ENCODE peak calls at places on chromosomes 2 and 18, in five cellular contexts. F is hepatocyte, D is fibroblast of lung, Z is HCT116, U is A549. E is an unnamed sample.

GRCh38 chr2:183269956-183270355 is 145.7 kb downstream of the NUP35 start:
- DNase-seq in D (no peak), F (no peak), U (no peak), Z (no peak), E (no peak)

GRCh38 chr2:23387221-23387550 is 2.2 kb downstream of the KLHL29 start:
- DNase-seq in F (no peak), Z (no peak), U (no peak), D (no peak), E (no peak)

GRCh38 chr2:60350791-60351190 is 202.7 kb downstream of the BCL11A start:
- DNase-seq in Z (no peak), D (no peak), U (no peak), F (no peak), E (no peak)

GRCh38 chr18:70292628-70293027 is 3.8 kb downstream of the SOCS6 start:
- DNase-seq in U (no peak), F (no peak), D (no peak), Z (no peak), E (no peak)

GRCh38 chr18:62287753-62288668 is 37.1 kb upstream of the TNFRSF11A start:
- DNase-seq in F (peak; percentile 6), Z (no peak), D (no peak), U (no peak), E (no peak)

GRCh38 chr2:25078171-25079049 is 36.5 kb downstream of the EFR3B start:
- DNase-seq in Z (peak; percentile 24), U (peak; percentile 92), D (peak; percentile 28), F (peak; percentile 68), E (peak; percentile 93)

GRCh38 chr18:44682181-44682870 is 1.6 kb downstream of the SETBP1 start:
- DNase-seq in D (no peak), Z (no peak), U (no peak), F (peak; percentile 34), E (no peak)

GRCh38 chr18:58581265-58581664 is 47.6 kb downstream of the ALPK2 start:
- DNase-seq in F (no peak), Z (peak; percentile 57), U (peak; percentile 73), D (peak; percentile 65), E (peak; percentile 85)

GRCh38 chr2:173752152-173752551 is 213.0 kb downstream of the SP3 start:
- DNase-seq in U (peak; percentile 34), D (peak; percentile 39), F (no peak), Z (peak; percentile 13), E (peak; percentile 51)

GRCh38 chr18:21163647-21164625 is 52.3 kb upstream of the ROCK1 start:
- DNase-seq in Z (no peak), D (peak; percentile 96), U (peak; percentile 4), F (no peak), E (peak; percentile 90)

GRCh38 chr2:72915076-72915906 is 2.0 kb upstream of the EMX1 start:
- DNase-seq in D (no peak), F (peak; percentile 3), Z (no peak), U (no peak), E (no peak)

GRCh38 chr18:8188196-8188595 is 421.0 kb upstream of the RAB12 start:
- DNase-seq in F (no peak), D (peak; percentile 43), U (no peak), Z (no peak), E (no peak)

GRCh38 chr2:185145316-185146121 is 547.2 kb downstream of the ZNF804A start:
- DNase-seq in D (no peak), F (peak; percentile 5), Z (no peak), U (no peak), E (no peak)

GRCh38 chr2:72137498-72138010 is 10.1 kb downstream of the CYP26B1 start:
- DNase-seq in U (peak; percentile 64), Z (no peak), D (peak; percentile 23), F (peak; percentile 66), E (peak; percentile 77)

GRCh38 chr18:48868468-48869466 is 82.0 kb downstream of the SMAD7 start:
- DNase-seq in Z (no peak), U (peak; percentile 51), D (no peak), F (peak; percentile 81), E (peak; percentile 10)

GRCh38 chr2:28004086-28004485 is 113.6 kb downstream of the BABAM2 start:
- DNase-seq in D (peak; percentile 78), Z (no peak), F (no peak), U (peak; percentile 31), E (peak; percentile 81)

GRCh38 chr2:129975016-129975774 is 4.3 kb upstream of the RAB6C start:
- DNase-seq in U (no peak), D (no peak), F (no peak), Z (no peak), E (no peak)

GRCh38 chr2:25698752-25699151 is 25.4 kb upstream of the DTNB start:
- DNase-seq in D (no peak), F (peak; percentile 24), U (no peak), Z (no peak), E (peak; percentile 81)

GRCh38 chr2:152186257-152186656 is 10.7 kb upstream of the STAM2 start:
- DNase-seq in Z (no peak), U (no peak), F (no peak), D (no peak), E (peak; percentile 9)

GRCh38 chr2:235390108-235390815 is 103.6 kb upstream of the AGAP1 start:
- DNase-seq in U (peak; percentile 22), D (peak; percentile 57), Z (no peak), F (no peak), E (no peak)

GRCh38 chr2:130347220-130347925 is 4.7 kb downstream of the IMP4 start:
- DNase-seq in F (no peak), D (no peak), Z (no peak), U (no peak), E (no peak)

GRCh38 chr2:230864605-230865323 is at the start of gene ITM2C:
- DNase-seq in Z (peak; percentile 27), F (peak; percentile 93), D (peak; percentile 66), U (peak; percentile 65), E (peak; percentile 76)

GRCh38 chr2:35168351-35168750 is 1187.2 kb upstream of the CRIM1 start:
- DNase-seq in D (no peak), Z (no peak), F (no peak), U (no peak), E (peak; percentile 8)

GRCh38 chr2:226475650-226476049 is 324.0 kb downstream of the IRS1 start:
- DNase-seq in U (peak; percentile 56), D (peak; percentile 68), Z (peak; percentile 38), F (peak; percentile 49), E (peak; percentile 80)

GRCh38 chr2:222426836-222427130 is 2.4 kb downstream of the SGPP2 start:
- DNase-seq in F (no peak), U (no peak), D (no peak), Z (no peak), E (no peak)

GRCh38 chr2:171590116-171590515 is 67.8 kb downstream of the CYBRD1 start:
- DNase-seq in D (no peak), F (no peak), Z (no peak), U (no peak), E (no peak)

GRCh38 chr18:74630804-74631203 is 33.1 kb downstream of the ZNF407 start:
- DNase-seq in D (no peak), F (no peak), Z (no peak), U (no peak), E (no peak)

GRCh38 chr2:98692090-98692991 is 38.6 kb downstream of the MGAT4A start:
- DNase-seq in D (no peak), U (no peak), F (no peak), Z (no peak), E (no peak)

GRCh38 chr2:188189356-188189755 is 102.3 kb upstream of the GULP1 start:
- DNase-seq in Z (no peak), U (no peak), D (no peak), F (no peak), E (peak; percentile 79)

GRCh38 chr2:95315801-95316411 is 18.8 kb downstream of the KCNIP3 start:
- DNase-seq in D (peak; percentile 77), F (no peak), U (no peak), Z (no peak), E (peak; percentile 99)

GRCh38 chr2:127408004-127408806 is 10.0 kb upstream of the PROC start:
- DNase-seq in Z (peak; percentile 57), U (peak; percentile 92), D (peak; percentile 83), F (peak; percentile 98), E (peak; percentile 95)
- TF ChIP-seq CTCF in Z (no peak), U (no peak), D (no peak), F (no peak), E (no peak)

GRCh38 chr2:10028407-10028987 is 14.9 kb upstream of the KLF11 start:
- DNase-seq in D (no peak), Z (no peak), F (no peak), U (no peak), E (no peak)
- H3K4me2 ChIP-seq in D (no peak overlapping the region), Z (no peak overlapping the region), F (no peak overlapping the region), U (no peak overlapping the region), E (no peak overlapping the region)

DNA sequence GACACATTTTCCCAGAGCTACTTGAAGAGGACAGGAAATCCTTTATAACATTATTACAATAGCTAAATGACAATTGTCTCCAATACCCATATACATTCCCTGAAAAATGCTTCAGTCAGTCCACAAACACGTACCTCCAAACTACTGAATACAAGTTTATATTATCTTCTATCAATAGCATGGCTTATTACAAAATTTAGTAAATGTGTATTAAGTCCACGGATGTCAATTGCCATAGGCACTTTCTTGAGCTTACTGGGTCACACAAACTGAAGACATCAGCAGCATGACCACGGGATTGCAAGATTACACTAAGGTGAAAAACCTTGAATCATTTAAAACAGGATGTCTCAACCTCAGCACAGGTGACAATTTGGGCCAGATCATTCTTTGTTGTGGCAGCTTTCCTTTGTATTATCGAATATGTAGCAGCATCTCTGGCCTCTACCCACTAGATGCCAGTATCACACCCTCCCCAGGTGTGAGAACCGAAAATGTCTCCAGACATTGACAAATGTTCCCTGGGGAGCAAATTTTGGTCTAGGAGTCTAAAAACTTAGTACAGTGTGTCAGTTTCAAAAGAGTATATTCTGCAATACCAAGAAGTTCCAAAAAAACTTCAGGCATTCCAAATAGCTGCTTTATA is 1.4 kb downstream of the MBD2 start:
- DNase-seq in U (peak; percentile 11), Z (peak; percentile 12), F (peak; percentile 26), D (no peak), E (no peak)
- TF ChIP-seq CTCF in U (peak; percentile 18), Z (peak; percentile 35), F (peak; percentile 30), D (no peak), E (peak; percentile 50)

DNA sequence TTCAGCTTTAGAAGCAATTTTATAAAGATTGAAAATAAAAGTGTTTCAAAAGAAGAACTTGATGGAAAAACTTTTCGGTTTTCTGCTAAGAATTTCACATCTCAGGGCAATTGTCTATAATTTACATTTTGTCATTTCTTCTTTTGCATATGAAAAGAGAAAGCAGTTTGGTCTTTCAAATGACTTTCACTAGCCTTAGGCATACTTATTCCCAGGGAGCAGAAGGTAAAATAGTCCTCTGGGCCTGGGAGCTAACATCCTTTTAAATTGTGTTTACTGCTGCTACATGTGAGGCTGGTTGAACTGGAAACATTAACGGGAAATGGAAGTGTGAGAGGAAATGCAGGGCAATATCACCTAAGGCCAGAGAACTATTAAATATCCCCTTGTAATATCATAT is 37.1 kb downstream of the MYO3B start:
- DNase-seq in Z (no peak), U (no peak), F (no peak), D (no peak), E (no peak)
- H3K4me2 ChIP-seq in Z (no peak overlapping the region), U (no peak overlapping the region), F (no peak overlapping the region), D (no peak overlapping the region), E (no peak overlapping the region)

GRCh38 chr18:3441290-3441689 is 8.7 kb upstream of the TGIF1 start:
- DNase-seq in U (peak; percentile 66), F (peak; percentile 35), Z (no peak), D (peak; percentile 51), E (peak; percentile 62)
- TF ChIP-seq CTCF in U (peak; percentile 39), F (peak; percentile 40), Z (peak; percentile 63), D (no peak), E (peak; percentile 67)